ENCODE peak calls at places on chromosome 6, in seven cellular contexts. J, C, Y, P, T, R and U are unnamed samples.

GRCh38 chr6:89291256-89291819 is 23.8 kb downstream of the GABRR2 start:
- DNase-seq in C (no peak), Y (no peak), R (no peak), J (no peak), P (no peak), T (peak; percentile 20), U (no peak)

GRCh38 chr6:20542927-20543602 is 8.8 kb downstream of the CDKAL1 start:
- DNase-seq in R (no peak), J (no peak), P (no peak), Y (no peak), C (no peak), T (peak; percentile 76), U (no peak)

GRCh38 chr6:93104195-93104817 is 315.1 kb downstream of the EPHA7 start:
- DNase-seq in Y (no peak), J (no peak), T (no peak), C (no peak), P (no peak), R (no peak), U (no peak)

GRCh38 chr6:79101164-79101563 is 23.1 kb upstream of the PHIP start:
- DNase-seq in J (no peak), P (no peak), R (no peak), T (no peak), Y (no peak), C (no peak), U (no peak)

GRCh38 chr6:111423960-111424846 is 58.8 kb downstream of the REV3L start:
- DNase-seq in J (no peak), T (no peak), C (no peak), P (no peak), Y (peak; percentile 73), R (no peak), U (no peak)

GRCh38 chr6:170374571-170375444 is 68.2 kb downstream of the FAM120B start:
- DNase-seq in T (peak; percentile 17), Y (no peak), C (no peak), R (no peak), P (no peak), J (no peak), U (no peak)

GRCh38 chr6:135162678-135163439 is 18.2 kb upstream of the MYB start:
- DNase-seq in C (peak; percentile 29), J (peak; percentile 74), T (peak; percentile 23), R (no peak), Y (peak; percentile 49), P (peak; percentile 50), U (peak; percentile 69)

GRCh38 chr6:156262014-156262413 is 515.2 kb upstream of the ARID1B start:
- DNase-seq in Y (no peak), T (no peak), C (peak; percentile 78), P (no peak), J (no peak), R (no peak), U (no peak)

GRCh38 chr6:137903933-137904821 is 37.1 kb downstream of the TNFAIP3 start:
- DNase-seq in T (peak; percentile 30), R (no peak), J (peak; percentile 68), Y (no peak), P (no peak), C (no peak), U (no peak)

GRCh38 chr6:14638932-14639875 is 521.6 kb downstream of the CD83 start:
- DNase-seq in J (no peak), P (peak; percentile 75), R (no peak), Y (peak; percentile 18), C (no peak), T (no peak), U (peak; percentile 64)

GRCh38 chr6:106740287-106740686 is 110.9 kb downstream of the QRSL1 start:
- DNase-seq in Y (no peak), T (no peak), C (no peak), J (no peak), P (no peak), R (no peak), U (no peak)

GRCh38 chr6:41467627-41468404 is 78.4 kb upstream of the FOXP4 start:
- DNase-seq in Y (no peak), R (no peak), J (no peak), T (no peak), C (no peak), P (no peak), U (no peak)
- H3K27me3 ChIP-seq in Y (peaks cover 37% of the 10 kb centered on the region), R (no peaks in the 10 kb centered on the region), J (peaks cover 68% of the 10 kb centered on the region), T (peaks cover 11% of the 10 kb centered on the region), C (no peaks in the 10 kb centered on the region), P (peaks cover 12% of the 10 kb centered on the region), U (no peaks in the 10 kb centered on the region)

GRCh38 chr6:42459888-42460287 is 8.2 kb upstream of the TRERF1 start:
- DNase-seq in J (no peak), C (no peak), P (no peak), R (no peak), Y (no peak), T (no peak), U (no peak)

GRCh38 chr6:42462474-42462972 is 10.8 kb upstream of the TRERF1 start:
- DNase-seq in R (no peak), J (no peak), C (no peak), Y (no peak), P (no peak), T (no peak), U (no peak)

GRCh38 chr6:42460892-42461291 is 9.2 kb upstream of the TRERF1 start:
- DNase-seq in Y (no peak), T (no peak), R (no peak), J (no peak), P (no peak), C (no peak), U (no peak)
- TF ChIP-seq CTCF in Y (no peak), T (no peak), R (no peak), J (no peak), P (no peak), C (no peak), U (no peak)

DNA sequence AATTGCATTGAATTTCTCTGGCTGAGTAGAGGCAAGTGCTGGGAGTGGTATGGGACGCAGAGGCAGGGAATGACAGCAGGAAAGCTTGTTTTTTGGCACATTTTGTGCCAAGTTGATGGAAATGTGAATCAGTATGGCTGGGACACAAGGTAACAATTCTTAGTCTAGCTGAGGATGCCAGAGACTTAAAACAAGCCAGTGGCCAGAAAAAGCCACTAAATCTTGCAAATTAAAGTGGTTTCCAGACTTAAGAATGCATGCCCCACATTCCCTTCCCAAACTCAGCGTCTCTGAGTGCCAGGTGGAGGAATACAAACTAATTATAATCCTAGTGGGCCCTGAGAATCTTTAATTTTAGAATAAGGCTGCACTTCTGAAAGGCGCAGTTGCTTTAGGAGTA is 35.9 kb downstream of the PPARD start:
- DNase-seq in R (no peak), J (no peak), T (no peak), P (no peak), Y (no peak), C (no peak), U (no peak)
- TF ChIP-seq POLR2A in R (no peak), J (no peak), T (no peak), P (no peak), Y (no peak), C (no peak), U (no peak)

DNA sequence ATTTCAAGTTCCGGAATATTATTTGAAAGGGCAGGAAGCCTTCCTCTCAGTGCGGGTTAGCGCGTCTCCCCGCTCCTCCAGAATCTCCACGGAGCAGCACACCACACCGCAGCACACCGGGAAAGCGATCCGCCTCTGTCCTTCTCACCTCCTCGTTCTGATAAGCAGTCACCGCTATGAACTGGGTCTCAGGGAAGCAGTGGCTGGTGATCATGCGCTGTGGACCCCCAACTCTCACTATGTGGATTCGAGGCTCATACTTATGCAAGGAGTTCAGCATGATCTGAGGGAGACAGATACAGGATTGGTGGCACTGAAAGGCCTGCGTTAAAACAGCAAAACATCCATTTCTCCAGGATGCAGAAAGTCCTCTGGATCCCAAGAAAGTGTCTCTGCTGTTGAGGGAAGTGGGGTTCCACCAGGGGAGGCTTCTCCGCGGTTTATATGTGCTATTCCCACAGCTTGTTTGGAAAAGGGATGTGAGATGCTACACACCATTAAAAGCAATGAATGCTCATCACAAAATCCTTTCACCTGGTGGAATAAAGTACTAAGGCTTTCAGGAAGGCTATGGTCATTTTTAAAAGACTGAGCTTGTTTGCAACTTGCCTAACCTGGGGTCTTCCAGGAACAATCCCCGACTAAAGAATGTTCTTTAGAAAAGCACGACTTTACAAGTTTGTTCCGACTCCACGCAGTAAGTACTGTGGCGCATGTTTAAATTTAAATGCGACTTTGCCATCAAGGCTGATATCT is 1.9 kb downstream of the TBXT start:
- DNase-seq in C (no peak), R (no peak), P (no peak), Y (no peak), J (no peak), T (no peak), U (no peak)
- H3K27me3 ChIP-seq in C (peaks cover 7% of the 10 kb centered on the region), R (peaks cover 43% of the 10 kb centered on the region), P (peaks cover 76% of the 10 kb centered on the region), Y (peaks cover 81% of the 10 kb centered on the region), J (peaks cover 77% of the 10 kb centered on the region), T (peaks cover 20% of the 10 kb centered on the region), U (peaks cover 29% of the 10 kb centered on the region)

GRCh38 chr6:144781836-144782235 is 496.7 kb downstream of the UTRN start:
- DNase-seq in R (no peak), Y (no peak), J (no peak), T (no peak), P (no peak), C (no peak), U (no peak)

GRCh38 chr6:144778056-144778455 is 492.9 kb downstream of the UTRN start:
- DNase-seq in R (no peak), Y (no peak), J (no peak), C (no peak), P (no peak), T (no peak), U (no peak)

GRCh38 chr6:144777249-144777648 is 492.1 kb downstream of the UTRN start:
- DNase-seq in J (no peak), Y (no peak), T (no peak), C (no peak), P (no peak), R (no peak), U (no peak)

GRCh38 chr6:144776031-144776819 is 491.1 kb downstream of the UTRN start:
- DNase-seq in J (no peak), Y (no peak), R (no peak), T (peak; percentile 10), P (no peak), C (peak; percentile 31), U (no peak)

DNA sequence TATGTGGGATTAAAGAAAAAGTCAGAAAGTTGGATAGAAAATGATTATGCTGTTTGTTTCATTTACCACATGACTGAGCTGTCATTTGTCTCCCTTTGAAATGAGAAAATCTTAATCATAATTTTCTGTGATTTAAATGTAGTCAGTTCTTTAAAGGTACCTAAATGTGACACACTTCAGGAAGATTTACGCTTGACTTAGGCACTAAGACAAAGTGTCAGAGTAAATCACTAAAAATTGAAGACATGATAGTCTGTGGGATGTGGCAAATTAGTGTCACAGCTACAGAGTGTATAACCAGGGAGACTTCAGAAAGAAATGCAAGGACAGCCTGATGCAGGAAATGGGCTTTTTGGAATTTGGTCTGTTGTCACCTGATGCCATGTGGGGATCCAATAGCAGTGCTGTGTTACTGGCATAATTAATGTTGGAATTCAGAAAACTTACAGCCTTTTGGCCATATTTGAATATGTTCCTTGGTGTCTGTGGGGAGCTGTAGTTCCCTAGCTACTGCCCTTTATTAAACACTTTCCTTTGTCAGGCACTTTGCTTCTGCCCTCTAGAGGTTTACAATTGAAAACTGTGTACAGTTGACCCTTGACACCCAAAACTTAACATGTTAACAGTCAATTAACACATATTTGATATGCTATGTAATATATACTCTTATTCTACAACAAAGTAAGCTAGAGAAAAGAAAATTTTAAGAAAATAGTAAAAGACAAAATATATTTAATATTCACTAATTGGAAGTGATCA is 493.8 kb downstream of the UTRN start:
- DNase-seq in P (no peak), R (no peak), J (no peak), C (no peak), T (no peak), Y (no peak), U (no peak)
- TF ChIP-seq CTCF in P (no peak), R (no peak), J (no peak), C (peak; percentile 42), T (peak; percentile 32), Y (peak; percentile 18), U (peak; percentile 30)